ENCODE peak calls at places on chromosomes 7 and 10, in ten cellular contexts. One of them, this sample, is unnamed. For H3K36me3, the result is how much of the 10 kb centered on the place peaks cover.

GRCh38 chr7:47392241-47392759 is 189.6 kb downstream of the TNS3 start:
- DNase-seq in stomach: peak
- DNase-seq in CD8-positive, alpha-beta T cell: no peak
- DNase-seq in fibroblast of lung: peak
- DNase-seq in esophagus muscularis mucosa: no peak
- DNase-seq in neural progenitor cell: peak
- DNase-seq in PC-3: no peak
- DNase-seq in endodermal cell: no peak
- DNase-seq in colonic mucosa: no peak
- DNase-seq in K562: peak
- DNase-seq in this sample: peak

GRCh38 chr10:46248651-46249131 is 38.1 kb upstream of the ANTXRL start:
- DNase-seq in endodermal cell: no peak
- DNase-seq in stomach: peak
- DNase-seq in colonic mucosa: peak
- DNase-seq in CD8-positive, alpha-beta T cell: no peak
- DNase-seq in esophagus muscularis mucosa: peak
- DNase-seq in PC-3: no peak
- DNase-seq in K562: no peak
- DNase-seq in fibroblast of lung: no peak
- DNase-seq in neural progenitor cell: no peak
- DNase-seq in this sample: peak

GRCh38 chr7:107103369-107103768 is 58.9 kb downstream of the PRKAR2B start:
- DNase-seq in PC-3: peak
- DNase-seq in K562: no peak
- DNase-seq in endodermal cell: no peak
- DNase-seq in fibroblast of lung: no peak
- DNase-seq in colonic mucosa: no peak
- DNase-seq in esophagus muscularis mucosa: no peak
- DNase-seq in stomach: no peak
- DNase-seq in neural progenitor cell: no peak
- DNase-seq in CD8-positive, alpha-beta T cell: no peak
- DNase-seq in this sample: no peak

GRCh38 chr10:79166312-79166721 is 97.6 kb downstream of the ZMIZ1 start:
- DNase-seq in fibroblast of lung: no peak
- DNase-seq in colonic mucosa: no peak
- DNase-seq in K562: no peak
- DNase-seq in stomach: no peak
- DNase-seq in endodermal cell: no peak
- DNase-seq in neural progenitor cell: no peak
- DNase-seq in PC-3: no peak
- DNase-seq in CD8-positive, alpha-beta T cell: no peak
- DNase-seq in esophagus muscularis mucosa: no peak
- DNase-seq in this sample: no peak

GRCh38 chr7:93530701-93531100 is 43.8 kb downstream of the CALCR start:
- DNase-seq in CD8-positive, alpha-beta T cell: no peak
- DNase-seq in endodermal cell: no peak
- DNase-seq in neural progenitor cell: no peak
- DNase-seq in fibroblast of lung: no peak
- DNase-seq in esophagus muscularis mucosa: no peak
- DNase-seq in PC-3: no peak
- DNase-seq in K562: no peak
- DNase-seq in stomach: no peak
- DNase-seq in colonic mucosa: no peak
- DNase-seq in this sample: no peak

GRCh38 chr7:135761751-135762488 is 13.3 kb upstream of the FAM180A start:
- DNase-seq in colonic mucosa: no peak
- DNase-seq in PC-3: no peak
- DNase-seq in esophagus muscularis mucosa: no peak
- DNase-seq in neural progenitor cell: no peak
- DNase-seq in stomach: no peak
- DNase-seq in CD8-positive, alpha-beta T cell: no peak
- DNase-seq in K562: no peak
- DNase-seq in fibroblast of lung: peak
- DNase-seq in endodermal cell: no peak
- DNase-seq in this sample: no peak

GRCh38 chr7:112192236-112193154 is 13.7 kb downstream of the DOCK4 start:
- DNase-seq in endodermal cell: no peak
- DNase-seq in esophagus muscularis mucosa: no peak
- DNase-seq in CD8-positive, alpha-beta T cell: no peak
- DNase-seq in K562: no peak
- DNase-seq in fibroblast of lung: peak
- DNase-seq in colonic mucosa: no peak
- DNase-seq in neural progenitor cell: no peak
- DNase-seq in PC-3: peak
- DNase-seq in stomach: no peak
- DNase-seq in this sample: no peak

GRCh38 chr7:15783971-15784693 is 97.6 kb upstream of the MEOX2 start:
- DNase-seq in colonic mucosa: no peak
- DNase-seq in fibroblast of lung: no peak
- DNase-seq in PC-3: no peak
- DNase-seq in esophagus muscularis mucosa: no peak
- DNase-seq in endodermal cell: no peak
- DNase-seq in neural progenitor cell: peak
- DNase-seq in stomach: no peak
- DNase-seq in CD8-positive, alpha-beta T cell: no peak
- DNase-seq in K562: no peak
- DNase-seq in this sample: no peak

GRCh38 chr7:48390381-48391327 is 219.4 kb downstream of the ABCA13 start:
- DNase-seq in neural progenitor cell: no peak
- DNase-seq in endodermal cell: no peak
- DNase-seq in K562: no peak
- DNase-seq in stomach: no peak
- DNase-seq in fibroblast of lung: no peak
- DNase-seq in colonic mucosa: no peak
- DNase-seq in esophagus muscularis mucosa: peak
- DNase-seq in CD8-positive, alpha-beta T cell: no peak
- DNase-seq in PC-3: no peak
- DNase-seq in this sample: no peak

GRCh38 chr7:33888206-33888605 is 17.1 kb upstream of the BMPER start:
- DNase-seq in esophagus muscularis mucosa: peak
- DNase-seq in stomach: no peak
- DNase-seq in neural progenitor cell: no peak
- DNase-seq in CD8-positive, alpha-beta T cell: no peak
- DNase-seq in endodermal cell: peak
- DNase-seq in PC-3: peak
- DNase-seq in K562: no peak
- DNase-seq in fibroblast of lung: no peak
- DNase-seq in colonic mucosa: no peak
- DNase-seq in this sample: no peak

GRCh38 chr7:16028103-16028502 is 341.6 kb upstream of the MEOX2 start:
- DNase-seq in endodermal cell: no peak
- DNase-seq in neural progenitor cell: no peak
- DNase-seq in CD8-positive, alpha-beta T cell: no peak
- DNase-seq in K562: no peak
- DNase-seq in colonic mucosa: no peak
- DNase-seq in fibroblast of lung: peak
- DNase-seq in stomach: no peak
- DNase-seq in esophagus muscularis mucosa: no peak
- DNase-seq in PC-3: peak
- DNase-seq in this sample: no peak

GRCh38 chr10:17645591-17646345 is 1.8 kb downstream of the STAM start:
- DNase-seq in esophagus muscularis mucosa: no peak
- DNase-seq in CD8-positive, alpha-beta T cell: no peak
- DNase-seq in colonic mucosa: no peak
- DNase-seq in fibroblast of lung: no peak
- DNase-seq in endodermal cell: no peak
- DNase-seq in K562: no peak
- DNase-seq in stomach: no peak
- DNase-seq in neural progenitor cell: no peak
- DNase-seq in PC-3: peak
- DNase-seq in this sample: no peak

GRCh38 chr10:70575486-70575873 is 27.1 kb downstream of the PRF1 start:
- DNase-seq in K562: no peak
- DNase-seq in stomach: no peak
- DNase-seq in neural progenitor cell: no peak
- DNase-seq in fibroblast of lung: no peak
- DNase-seq in PC-3: no peak
- DNase-seq in endodermal cell: no peak
- DNase-seq in esophagus muscularis mucosa: no peak
- DNase-seq in colonic mucosa: no peak
- DNase-seq in CD8-positive, alpha-beta T cell: no peak
- DNase-seq in this sample: peak
- H3K27ac ChIP-seq in K562: peak
- H3K27ac ChIP-seq in stomach: peak
- H3K27ac ChIP-seq in neural progenitor cell: no peak
- H3K27ac ChIP-seq in fibroblast of lung: no peak
- H3K27ac ChIP-seq in PC-3: no peak
- H3K27ac ChIP-seq in endodermal cell: no peak
- H3K27ac ChIP-seq in esophagus muscularis mucosa: no peak
- H3K27ac ChIP-seq in colonic mucosa: no peak
- H3K27ac ChIP-seq in CD8-positive, alpha-beta T cell: no peak
- H3K27ac ChIP-seq in this sample: peak

GRCh38 chr10:27285093-27285492 is 44.5 kb upstream of the ACBD5 start:
- DNase-seq in esophagus muscularis mucosa: no peak
- DNase-seq in fibroblast of lung: peak
- DNase-seq in stomach: no peak
- DNase-seq in colonic mucosa: no peak
- DNase-seq in CD8-positive, alpha-beta T cell: no peak
- DNase-seq in endodermal cell: peak
- DNase-seq in neural progenitor cell: peak
- DNase-seq in K562: no peak
- DNase-seq in PC-3: peak
- DNase-seq in this sample: no peak
- TF ChIP-seq CTCF in esophagus muscularis mucosa: peak
- TF ChIP-seq CTCF in fibroblast of lung: peak
- TF ChIP-seq CTCF in stomach: no peak
- TF ChIP-seq CTCF in colonic mucosa: peak
- TF ChIP-seq CTCF in CD8-positive, alpha-beta T cell: peak
- TF ChIP-seq CTCF in endodermal cell: peak
- TF ChIP-seq CTCF in neural progenitor cell: peak
- TF ChIP-seq CTCF in K562: no peak
- TF ChIP-seq CTCF in PC-3: peak
- TF ChIP-seq CTCF in this sample: no peak

GRCh38 chr10:5963071-5963470 is 14.3 kb downstream of the IL15RA start:
- DNase-seq in CD8-positive, alpha-beta T cell: no peak
- DNase-seq in endodermal cell: peak
- DNase-seq in neural progenitor cell: no peak
- DNase-seq in colonic mucosa: no peak
- DNase-seq in fibroblast of lung: no peak
- DNase-seq in esophagus muscularis mucosa: no peak
- DNase-seq in PC-3: no peak
- DNase-seq in K562: no peak
- DNase-seq in stomach: no peak
- DNase-seq in this sample: peak

GRCh38 chr10:5965266-5965665 is 12.1 kb downstream of the IL15RA start:
- DNase-seq in PC-3: no peak
- DNase-seq in stomach: peak
- DNase-seq in colonic mucosa: peak
- DNase-seq in neural progenitor cell: no peak
- DNase-seq in esophagus muscularis mucosa: no peak
- DNase-seq in endodermal cell: peak
- DNase-seq in CD8-positive, alpha-beta T cell: no peak
- DNase-seq in fibroblast of lung: no peak
- DNase-seq in K562: no peak
- DNase-seq in this sample: peak

GRCh38 chr10:5961405-5962100 is 15.8 kb downstream of the IL15RA start:
- DNase-seq in endodermal cell: peak
- DNase-seq in PC-3: no peak
- DNase-seq in CD8-positive, alpha-beta T cell: no peak
- DNase-seq in stomach: no peak
- DNase-seq in fibroblast of lung: no peak
- DNase-seq in esophagus muscularis mucosa: no peak
- DNase-seq in neural progenitor cell: no peak
- DNase-seq in K562: no peak
- DNase-seq in colonic mucosa: no peak
- DNase-seq in this sample: peak

GRCh38 chr10:5964736-5965135 is 12.6 kb downstream of the IL15RA start:
- DNase-seq in colonic mucosa: no peak
- DNase-seq in K562: no peak
- DNase-seq in esophagus muscularis mucosa: no peak
- DNase-seq in endodermal cell: peak
- DNase-seq in CD8-positive, alpha-beta T cell: no peak
- DNase-seq in PC-3: no peak
- DNase-seq in fibroblast of lung: no peak
- DNase-seq in neural progenitor cell: no peak
- DNase-seq in stomach: peak
- DNase-seq in this sample: peak

DNA sequence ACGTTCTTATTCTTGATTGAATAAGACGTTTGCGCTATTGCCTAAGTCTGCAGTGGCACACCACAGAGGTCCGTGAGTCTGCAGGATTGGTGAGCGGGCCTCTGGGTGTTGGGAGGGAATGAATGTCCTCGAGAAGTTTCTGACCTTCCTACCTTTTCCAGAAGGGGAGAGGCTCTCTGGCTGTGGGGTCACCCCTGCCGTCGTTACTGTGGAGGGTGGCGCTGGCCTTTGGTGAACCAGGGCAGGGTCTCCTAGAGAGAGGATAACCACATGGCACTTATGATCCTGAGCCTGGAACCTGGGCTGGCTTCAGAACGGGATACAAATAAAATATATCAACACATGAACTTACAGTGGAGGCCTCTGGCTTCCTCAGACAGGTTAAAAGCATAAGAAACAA is 13.8 kb downstream of the IL15RA start:
- DNase-seq in stomach: no peak
- DNase-seq in K562: no peak
- DNase-seq in PC-3: no peak
- DNase-seq in fibroblast of lung: no peak
- DNase-seq in neural progenitor cell: no peak
- DNase-seq in colonic mucosa: no peak
- DNase-seq in esophagus muscularis mucosa: no peak
- DNase-seq in CD8-positive, alpha-beta T cell: no peak
- DNase-seq in endodermal cell: peak
- DNase-seq in this sample: peak
- H3K36me3 ChIP-seq in stomach: half or more
- H3K36me3 ChIP-seq in K562: under half
- H3K36me3 ChIP-seq in PC-3: under half
- H3K36me3 ChIP-seq in fibroblast of lung: under half
- H3K36me3 ChIP-seq in neural progenitor cell: under half
- H3K36me3 ChIP-seq in colonic mucosa: under half
- H3K36me3 ChIP-seq in esophagus muscularis mucosa: half or more
- H3K36me3 ChIP-seq in CD8-positive, alpha-beta T cell: under half
- H3K36me3 ChIP-seq in endodermal cell: under half
- H3K36me3 ChIP-seq in this sample: under half

DNA sequence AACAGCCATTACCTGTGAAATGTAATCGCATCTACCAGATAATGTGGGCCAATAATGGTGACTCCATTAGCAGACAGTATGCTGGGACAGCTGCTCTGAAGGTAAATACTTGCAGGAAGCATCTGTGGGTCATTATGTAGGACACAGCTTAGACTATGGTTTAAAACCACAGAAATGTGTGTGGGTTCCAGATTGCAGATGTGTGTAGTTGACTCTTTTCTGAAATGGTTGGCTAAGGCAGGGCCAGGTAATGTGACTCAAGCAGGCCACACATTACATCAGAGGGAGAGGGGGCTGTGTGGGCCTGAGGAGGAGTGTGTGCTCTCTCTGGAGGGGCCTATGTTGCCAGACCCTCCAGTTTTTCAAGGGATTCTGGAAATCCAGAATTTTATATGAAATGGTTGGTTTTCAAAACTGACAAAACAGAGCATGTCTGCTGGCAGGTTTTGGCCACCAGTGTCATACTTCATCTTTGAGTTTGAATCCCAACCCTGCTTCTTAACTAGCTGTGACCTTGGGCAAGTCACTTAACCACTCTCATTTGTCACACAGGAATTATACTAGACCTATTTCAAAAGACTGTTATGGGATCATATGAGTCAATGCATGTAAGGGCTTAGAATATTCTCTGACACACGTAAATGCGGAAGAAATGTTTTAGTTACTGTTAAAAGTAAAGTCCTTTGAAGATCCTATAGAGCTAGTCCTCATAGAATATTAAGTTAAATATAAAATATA is 64.5 kb downstream of the MCMBP start:
- DNase-seq in stomach: no peak
- DNase-seq in K562: no peak
- DNase-seq in neural progenitor cell: no peak
- DNase-seq in CD8-positive, alpha-beta T cell: no peak
- DNase-seq in endodermal cell: no peak
- DNase-seq in PC-3: no peak
- DNase-seq in esophagus muscularis mucosa: peak
- DNase-seq in colonic mucosa: no peak
- DNase-seq in fibroblast of lung: peak
- DNase-seq in this sample: no peak
- H3K27ac ChIP-seq in stomach: no peak
- H3K27ac ChIP-seq in K562: no peak
- H3K27ac ChIP-seq in neural progenitor cell: no peak
- H3K27ac ChIP-seq in CD8-positive, alpha-beta T cell: no peak
- H3K27ac ChIP-seq in endodermal cell: no peak
- H3K27ac ChIP-seq in PC-3: no peak
- H3K27ac ChIP-seq in esophagus muscularis mucosa: no peak
- H3K27ac ChIP-seq in colonic mucosa: no peak
- H3K27ac ChIP-seq in fibroblast of lung: no peak
- H3K27ac ChIP-seq in this sample: no peak

This sample was measured in kidney.